ENCODE peak calls at places on chromosomes 1 and 21, in nine cellular contexts. Z is osteoblast, L is WTC11, M is neural progenitor cell, V is neural crest cell, X is tibial artery, W is breast epithelium, P is cardiac fibroblast, K is nephron progenitor cell. Y is an unnamed sample.
A peak's percentile ranks its signal among the peaks of the same experiment; 100 is the strongest.

GRCh38 chr1:32767641-32768040 is 49.5 kb downstream of the YARS1 start:
- DNase-seq in Z (peak; percentile 89), L (no peak), M (no peak), V (no peak), X (no peak), W (no peak), P (peak; percentile 32), K (no peak), Y (no peak)

GRCh38 chr1:154536570-154536969 is 21.9 kb downstream of the UBE2Q1 start:
- DNase-seq in Z (no peak), L (no peak), M (no peak), V (no peak), X (no peak), W (no peak), P (no peak), K (no peak), Y (no peak)

GRCh38 chr1:76065212-76065611 is 9.3 kb upstream of the ST6GALNAC3 start:
- DNase-seq in Z (no peak), L (no peak), M (no peak), V (no peak), X (no peak), W (no peak), P (no peak), K (no peak), Y (no peak)

GRCh38 chr1:119001181-119002018 is 13.3 kb upstream of the TBX15 start:
- DNase-seq in Z (peak; percentile 88), L (no peak), M (peak; percentile 36), V (no peak), X (peak; percentile 82), W (no peak), P (peak; percentile 59), K (no peak), Y (no peak)

GRCh38 chr1:187396226-187396625 is 567.5 kb downstream of the PLA2G4A start:
- DNase-seq in Z (no peak), L (no peak), M (no peak), V (no peak), X (no peak), W (no peak), P (no peak), K (no peak), Y (no peak)

GRCh38 chr1:81876901-81877750 is 76.4 kb downstream of the ADGRL2 start:
- DNase-seq in Z (no peak), L (no peak), M (no peak), V (no peak), X (no peak), W (no peak), P (peak; percentile 77), K (no peak), Y (no peak)

GRCh38 chr1:106921186-106921585 is 135.3 kb upstream of the PRMT6 start:
- DNase-seq in Z (no peak), L (no peak), M (no peak), V (no peak), X (no peak), W (no peak), P (peak; percentile 5), K (no peak), Y (no peak)

GRCh38 chr1:29311352-29312030 is 75.2 kb downstream of the PTPRU start:
- DNase-seq in Z (peak; percentile 62), L (no peak), M (no peak), V (no peak), X (no peak), W (no peak), P (no peak), K (no peak), Y (no peak)

GRCh38 chr1:25572708-25573590 is 29.5 kb downstream of the LDLRAP1 start:
- DNase-seq in Z (peak; percentile 96), L (peak; percentile 80), M (peak; percentile 81), V (peak; percentile 69), X (no peak), W (peak; percentile 68), P (peak; percentile 60), K (peak; percentile 73), Y (no peak)

GRCh38 chr1:19073311-19074186 is 117.1 kb upstream of the IFFO2 start:
- DNase-seq in Z (peak; percentile 59), L (no peak), M (no peak), V (no peak), X (peak; percentile 75), W (peak; percentile 69), P (no peak), K (no peak), Y (no peak)

GRCh38 chr1:54464031-54464476 is 57.9 kb upstream of the SSBP3 start:
- DNase-seq in Z (no peak), L (no peak), M (no peak), V (no peak), X (no peak), W (no peak), P (peak; percentile 55), K (no peak), Y (no peak)

GRCh38 chr1:62142550-62142949 is 52.1 kb upstream of the L1TD1 start:
- DNase-seq in Z (no peak), L (peak; percentile 55), M (peak; percentile 69), V (no peak), X (no peak), W (no peak), P (no peak), K (peak; percentile 22), Y (no peak)

GRCh38 chr1:67816506-67816905 is 16.8 kb downstream of the GNG12 start:
- DNase-seq in Z (no peak), L (no peak), M (no peak), V (no peak), X (no peak), W (no peak), P (no peak), K (no peak), Y (no peak)

GRCh38 chr1:25504706-25505560 is 38.5 kb upstream of the LDLRAP1 start:
- DNase-seq in Z (peak; percentile 74), L (no peak), M (no peak), V (no peak), X (no peak), W (no peak), P (peak; percentile 76), K (no peak), Y (no peak)

GRCh38 chr1:116671835-116672234 is 4.3 kb upstream of the IGSF3 start:
- DNase-seq in Z (no peak), L (no peak), M (no peak), V (no peak), X (no peak), W (no peak), P (no peak), K (no peak), Y (no peak)

GRCh38 chr1:43421976-43422750 is 31.6 kb downstream of the HYI start:
- DNase-seq in Z (peak; percentile 44), L (peak; percentile 62), M (no peak), V (no peak), X (peak; percentile 29), W (no peak), P (no peak), K (no peak), Y (no peak)

GRCh38 chr1:48572632-48573258 is 100.7 kb upstream of the SPATA6 start:
- DNase-seq in Z (no peak), L (peak; percentile 87), M (peak; percentile 93), V (peak; percentile 64), X (no peak), W (no peak), P (peak; percentile 23), K (peak; percentile 70), Y (no peak)

GRCh38 chr1:243731301-243731891 is 118.6 kb downstream of the AKT3 start:
- DNase-seq in Z (peak; percentile 71), L (no peak), M (no peak), V (no peak), X (no peak), W (no peak), P (peak; percentile 80), K (no peak), Y (no peak)

GRCh38 chr1:23614128-23614660 is 54.9 kb upstream of the ID3 start:
- DNase-seq in Z (no peak), L (no peak), M (no peak), V (no peak), X (no peak), W (no peak), P (no peak), K (no peak), Y (no peak)

GRCh38 chr21:45506836-45507522 is 35.3 kb downstream of the SLC19A1 start:
- DNase-seq in Z (no peak), L (no peak), M (no peak), V (no peak), X (peak; percentile 64), W (no peak), P (no peak), K (no peak), Y (no peak)

GRCh38 chr1:230149751-230150584 is 82.9 kb downstream of the GALNT2 start:
- DNase-seq in Z (no peak), L (no peak), M (no peak), V (no peak), X (no peak), W (no peak), P (no peak), K (no peak), Y (no peak)
- TF ChIP-seq CTCF in Z (no peak), L (no peak), M (no peak), V (no peak), X (no peak), W (no peak), P (no peak), K (no peak), Y (no peak)

DNA sequence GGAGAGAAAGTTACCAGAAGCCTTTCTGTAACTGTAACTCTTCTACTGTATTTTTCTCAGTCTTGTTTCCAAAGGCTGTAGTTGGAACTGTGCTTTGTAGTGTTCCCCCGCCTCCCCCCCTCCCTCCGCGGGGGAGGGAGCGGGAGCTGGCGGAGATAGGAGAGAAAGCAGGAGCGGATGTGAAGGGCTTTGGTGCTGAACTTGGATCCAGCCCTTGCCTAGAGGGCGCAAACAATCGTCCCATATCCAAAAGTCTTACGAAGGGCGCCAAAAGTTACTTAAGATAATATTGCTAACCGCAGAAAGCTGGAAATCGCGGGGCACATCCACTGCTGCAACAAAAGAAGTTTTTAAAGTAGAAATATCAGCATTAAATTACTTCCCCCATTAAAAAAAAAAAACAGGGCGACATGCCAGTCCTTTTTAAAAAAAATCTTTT is 2.4 kb upstream of the NFIA start:
- DNase-seq in Z (peak; percentile 94), L (peak; percentile 74), M (peak; percentile 60), V (peak; percentile 38), X (peak; percentile 94), W (peak; percentile 62), P (peak; percentile 86), K (peak; percentile 56), Y (peak; percentile 50)
- TF ChIP-seq CTCF in Z (peak; percentile 38), L (no peak), M (no peak), V (peak; percentile 36), X (no peak), W (no peak), P (peak; percentile 23), K (no peak), Y (no peak)

DNA sequence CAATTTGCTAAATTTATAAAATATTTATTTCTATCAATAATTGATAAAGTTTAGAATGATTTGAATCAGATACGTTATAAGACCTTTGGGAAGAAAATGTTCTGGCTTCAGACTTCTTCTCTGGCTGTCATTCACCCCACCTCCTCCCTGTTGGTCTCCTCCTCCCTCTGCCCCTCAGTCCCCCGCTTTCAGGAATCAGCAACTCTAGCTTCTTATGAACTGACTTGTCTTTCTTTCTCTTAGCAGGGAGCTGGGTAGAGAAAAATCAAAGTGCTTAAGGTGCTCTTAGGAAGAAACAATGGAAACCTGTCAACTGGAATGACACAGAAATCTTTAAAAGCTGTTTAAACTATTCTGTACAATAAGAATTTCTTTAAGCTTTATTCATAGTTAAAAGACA is 71.3 kb upstream of the ETV3 start:
- DNase-seq in Z (no peak), L (no peak), M (peak; percentile 52), V (no peak), X (no peak), W (no peak), P (no peak), K (no peak), Y (no peak)
- TF ChIP-seq CTCF in Z (no peak), L (no peak), M (no peak), V (no peak), X (no peak), W (no peak), P (no peak), K (no peak), Y (no peak)

GRCh38 chr1:202189919-202190715 is 3.5 kb upstream of the LGR6 start:
- DNase-seq in Z (no peak), L (peak; percentile 42), M (no peak), V (no peak), X (no peak), W (no peak), P (peak; percentile 20), K (no peak), Y (no peak)
- TF ChIP-seq CTCF in Z (peak; percentile 11), L (no peak), M (peak; percentile 27), V (peak; percentile 26), X (no peak), W (no peak), P (peak; percentile 31), K (no peak), Y (no peak)

Y was measured in omental fat pad.